ENCODE peak calls at places on chromosome 22, in seven cellular contexts. P, V, M, F, G, Y and E are unnamed samples.
A peak's percentile ranks its signal among the peaks of the same experiment; 100 is the strongest.

GRCh38 chr22:44196731-44197131 is 16.0 kb downstream of the PARVG start:
- DNase-seq in Y (no peak), F (no peak), G (no peak), P (no peak), V (no peak), M (no peak), E (no peak)

GRCh38 chr22:46851311-46851710 is 88.9 kb downstream of the TBC1D22A start:
- DNase-seq in Y (no peak), P (no peak), F (no peak), G (no peak), M (no peak), V (no peak), E (no peak)

GRCh38 chr22:26846645-26847044 is 189.3 kb downstream of the MIAT start:
- DNase-seq in V (no peak), M (no peak), P (no peak), F (no peak), Y (no peak), G (no peak), E (no peak)

GRCh38 chr22:27853404-27853803 is 51.8 kb upstream of the MN1 start:
- DNase-seq in P (no peak), V (no peak), G (no peak), Y (no peak), M (no peak), F (no peak), E (no peak)

GRCh38 chr22:29072979-29073617 is at the start of gene KREMEN1:
- DNase-seq in F (no peak), M (no peak), V (no peak), Y (peak; percentile 68), G (peak; percentile 34), P (peak; percentile 26), E (no peak)

GRCh38 chr22:29733362-29734322 is 13.8 kb downstream of the CABP7 start:
- DNase-seq in M (no peak), G (peak; percentile 39), F (no peak), V (no peak), P (peak; percentile 33), Y (no peak), E (no peak)

GRCh38 chr22:45006101-45006872 is 3.5 kb downstream of the PHF21B start:
- DNase-seq in G (no peak), V (no peak), Y (no peak), M (no peak), F (no peak), P (no peak), E (no peak)

GRCh38 chr22:20751185-20751851 is 22.6 kb upstream of the SERPIND1 start:
- DNase-seq in V (no peak), P (no peak), G (no peak), Y (no peak), M (no peak), F (no peak), E (no peak)

GRCh38 chr22:44555597-44555996 is 57.6 kb upstream of the RTL6 start:
- DNase-seq in Y (no peak), P (no peak), F (no peak), V (no peak), M (no peak), G (no peak), E (no peak)

GRCh38 chr22:30239421-30240405 is 6.8 kb downstream of the LIF start:
- DNase-seq in V (no peak), P (no peak), G (no peak), M (no peak), Y (no peak), F (no peak), E (peak; percentile 50)

GRCh38 chr22:44773082-44773481 is 20.7 kb downstream of the ARHGAP8 start:
- DNase-seq in V (no peak), M (no peak), Y (no peak), F (no peak), G (no peak), P (no peak), E (no peak)

GRCh38 chr22:43035250-43035649 is 20.3 kb upstream of the PACSIN2 start:
- DNase-seq in M (no peak), F (no peak), Y (no peak), G (no peak), P (no peak), V (no peak), E (no peak)

GRCh38 chr22:49660321-49660720 is 167.4 kb downstream of the BRD1 start:
- DNase-seq in Y (no peak), G (no peak), P (no peak), M (no peak), F (peak; percentile 31), V (no peak), E (no peak)

GRCh38 chr22:43477966-43478365 is 66.2 kb downstream of the MPPED1 start:
- DNase-seq in V (no peak), Y (no peak), F (no peak), P (no peak), G (no peak), M (no peak), E (no peak)

GRCh38 chr22:47092896-47093311 is 330.5 kb downstream of the TBC1D22A start:
- DNase-seq in G (no peak), V (no peak), P (no peak), M (no peak), F (no peak), Y (no peak), E (peak; percentile 11)

GRCh38 chr22:45278125-45278524 is 6.6 kb upstream of the UPK3A start:
- DNase-seq in V (no peak), Y (no peak), G (no peak), M (no peak), P (no peak), F (no peak), E (no peak)

GRCh38 chr22:24845036-24845918 is 39.3 kb downstream of the SGSM1 start:
- DNase-seq in V (no peak), G (no peak), P (no peak), Y (peak; percentile 42), F (no peak), M (peak; percentile 20), E (no peak)

GRCh38 chr22:18056161-18056666 is 21.6 kb upstream of the PEX26 start:
- DNase-seq in Y (no peak), V (peak; percentile 77), G (no peak), M (peak; percentile 44), P (peak; percentile 57), F (no peak), E (peak; percentile 78)

GRCh38 chr22:43635101-43635500 is 177.0 kb downstream of the EFCAB6 start:
- DNase-seq in Y (no peak), F (no peak), M (no peak), V (no peak), G (no peak), P (no peak), E (no peak)

GRCh38 chr22:25006354-25006753 is 53.8 kb downstream of the KIAA1671 start:
- DNase-seq in P (no peak), Y (no peak), G (no peak), F (no peak), V (no peak), M (no peak), E (no peak)

GRCh38 chr22:16562711-16563554 is 29.7 kb downstream of the CCT8L2 start:
- DNase-seq in M (no peak), F (peak; percentile 51), P (no peak), V (no peak), Y (no peak), G (no peak), E (no peak)

GRCh38 chr22:50734343-50734771 is 3.6 kb upstream of the ACR start:
- DNase-seq in F (no peak), M (no peak), G (no peak), P (no peak), Y (peak; percentile 17), V (no peak), E (no peak)
- H3K27ac ChIP-seq in F (no peak overlapping the region), M (no peak overlapping the region), G (no peak overlapping the region), P (no peak overlapping the region), Y (no peak overlapping the region), V (no peak overlapping the region), E (no peak overlapping the region)

GRCh38 chr22:36106910-36107309 is 53.6 kb downstream of the APOL3 start:
- DNase-seq in V (no peak), F (no peak), G (no peak), M (no peak), P (no peak), Y (no peak), E (no peak)

GRCh38 chr22:36103891-36104290 is 56.7 kb downstream of the APOL3 start:
- DNase-seq in Y (peak; percentile 3), V (no peak), P (no peak), F (peak; percentile 27), G (no peak), M (no peak), E (no peak)

GRCh38 chr22:36102995-36103394 is 57.6 kb downstream of the APOL3 start:
- DNase-seq in M (no peak), F (no peak), G (no peak), Y (no peak), P (no peak), V (no peak), E (no peak)

GRCh38 chr22:36104988-36105387 is 55.6 kb downstream of the APOL3 start:
- DNase-seq in V (no peak), G (no peak), M (no peak), Y (no peak), F (peak; percentile 1), P (no peak), E (peak; percentile 41)

GRCh38 chr22:36104435-36104834 is 56.1 kb downstream of the APOL3 start:
- DNase-seq in F (peak; percentile 1), P (no peak), G (no peak), Y (no peak), V (no peak), M (no peak), E (no peak)
- TF ChIP-seq CTCF in F (no peak), P (no peak), G (no peak), Y (no peak), V (no peak), M (no peak), E (no peak)

GRCh38 chr22:23094695-23095466 is 24.6 kb downstream of the GNAZ start:
- DNase-seq in Y (no peak), G (no peak), M (no peak), F (no peak), P (no peak), V (no peak), E (no peak)

GRCh38 chr22:23092217-23092955 is 22.1 kb downstream of the GNAZ start:
- DNase-seq in F (no peak), Y (no peak), P (no peak), V (no peak), M (no peak), G (no peak), E (no peak)

GRCh38 chr22:23095467-23096342 is 25.4 kb downstream of the GNAZ start:
- DNase-seq in Y (no peak), P (no peak), F (no peak), G (no peak), V (no peak), M (no peak), E (no peak)

GRCh38 chr22:23093090-23093788 is 22.9 kb downstream of the GNAZ start:
- DNase-seq in P (no peak), V (no peak), M (no peak), F (no peak), Y (no peak), G (no peak), E (no peak)

GRCh38 chr22:23094260-23094659 is 23.9 kb downstream of the GNAZ start:
- DNase-seq in Y (no peak), M (no peak), G (no peak), V (no peak), F (no peak), P (no peak), E (no peak)
- H3K27ac ChIP-seq in Y (no peak overlapping the region), M (no peak overlapping the region), G (no peak overlapping the region), V (no peak overlapping the region), F (no peak overlapping the region), P (no peak overlapping the region), E (no peak overlapping the region)

DNA sequence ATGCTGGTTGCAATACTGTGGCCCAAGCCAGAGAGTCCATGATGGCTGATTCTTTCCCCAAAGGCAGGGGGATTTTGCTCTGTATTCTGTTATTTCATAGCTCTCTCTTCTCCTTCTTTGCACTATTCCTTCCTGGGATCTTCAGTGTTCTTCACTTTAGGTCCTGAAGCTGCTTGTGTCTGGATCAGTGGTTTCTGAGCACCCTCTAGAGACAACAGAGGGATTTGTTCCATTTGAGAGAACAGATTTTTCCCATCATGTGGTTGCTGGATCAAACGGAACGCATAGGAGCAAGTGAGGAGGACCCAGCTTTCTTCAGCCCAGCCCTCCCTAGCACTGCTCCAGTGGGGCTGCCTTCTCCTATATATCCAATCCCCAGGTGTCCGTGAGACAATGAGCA is 68.7 kb upstream of the SYN3 start:
- DNase-seq in M (peak; percentile 35), G (no peak), P (no peak), V (peak; percentile 39), F (no peak), Y (no peak), E (peak; percentile 37)
- TF ChIP-seq CTCF in M (peak; percentile 24), G (no peak), P (no peak), V (peak; percentile 73), F (no peak), Y (no peak), E (peak; percentile 67)